ENCODE peak calls at places on chromosome 18, in ten cellular contexts. Z is stimulated activated CD8-positive, alpha-beta memory T cell treated with anti-CD3 and anti-CD28 coated beads, Interleukin-12 subunit alpha, Interleukin-12 subunit beta, amount 100 ng/mL, for 4 hours; V is GM04503; H is head of caudate nucleus; Y is ureter; O is HT-29; K is mesenteric fat pad; I is fibroblast of gingiva; N is occipital lobe; E is effector memory CD8-positive, alpha-beta T cell. G is an unnamed sample.

GRCh38 chr18:24656571-24656971 is 196.1 kb downstream of the HRH4 start:
- DNase-seq in Y (no peak), H (no peak), Z (no peak), N (no peak), K (no peak), O (no peak), I (no peak), E (no peak), V (peak), G (no peak)

GRCh38 chr18:23563377-23564043 is 22.8 kb downstream of the NPC1 start:
- DNase-seq in K (no peak), O (no peak), I (peak), N (no peak), Y (no peak), E (peak), Z (no peak), V (no peak), H (no peak), G (no peak)

GRCh38 chr18:22020127-22020866 is 149.1 kb upstream of the GATA6 start:
- DNase-seq in I (no peak), H (no peak), Y (no peak), K (peak), O (peak), E (no peak), Z (no peak), N (no peak), V (no peak), G (no peak)

GRCh38 chr18:9916067-9916684 is 2.4 kb downstream of the VAPA start:
- DNase-seq in O (peak), H (no peak), N (no peak), I (no peak), Y (no peak), Z (no peak), E (no peak), V (no peak), K (no peak), G (no peak)

GRCh38 chr18:26568513-26568912 is 20.2 kb upstream of the KCTD1 start:
- DNase-seq in H (no peak), K (no peak), Y (no peak), N (no peak), E (no peak), O (no peak), I (no peak), Z (no peak), V (no peak), G (no peak)

GRCh38 chr18:59502222-59502898 is 143.3 kb upstream of the LMAN1 start:
- DNase-seq in K (no peak), Z (no peak), Y (no peak), I (peak), E (no peak), V (peak), H (no peak), N (no peak), O (no peak), G (no peak)

GRCh38 chr18:37476182-37476581 is 89.4 kb downstream of the CELF4 start:
- DNase-seq in Y (no peak), V (no peak), N (no peak), H (peak), I (no peak), Z (no peak), O (peak), E (no peak), K (no peak), G (peak)

GRCh38 chr18:32346667-32347066 is 124.0 kb downstream of the GAREM1 start:
- DNase-seq in V (no peak), K (no peak), O (no peak), Y (no peak), N (no peak), E (no peak), I (no peak), H (peak), Z (no peak), G (peak)

GRCh38 chr18:62881509-62882016 is 166.2 kb downstream of the PHLPP1 start:
- DNase-seq in V (peak), N (peak), K (no peak), O (no peak), Z (no peak), H (no peak), E (no peak), I (peak), Y (no peak), G (no peak)

GRCh38 chr18:5276947-5277346 is 18.6 kb downstream of the ZBTB14 start:
- DNase-seq in I (no peak), V (no peak), Y (no peak), E (no peak), K (no peak), O (no peak), N (no peak), H (no peak), Z (no peak), G (no peak)

GRCh38 chr18:57833441-57834101 is 30.5 kb upstream of the ATP8B1 start:
- DNase-seq in E (no peak), O (peak), Y (no peak), N (no peak), Z (no peak), H (no peak), V (no peak), K (no peak), I (no peak), G (no peak)

GRCh38 chr18:3871687-3872086 is 421.7 kb downstream of the TGIF1 start:
- DNase-seq in Y (no peak), H (no peak), O (no peak), I (no peak), V (no peak), Z (no peak), N (no peak), E (no peak), K (no peak), G (no peak)